ENCODE peak calls at places on chromosomes 6 and 20, in four cellular contexts. F is SHP77; K is aorta; B is stimulated activated CD4-positive, alpha-beta T cell treated with anti-CD3 and anti-CD28 coated beads, Interleukin-15, amount 100 ng/mL, for 24 hours. W is an unnamed sample.

GRCh38 chr6:42316390-42316970 is 98.8 kb upstream of the MRPS10 start:
- DNase-seq in K (no peak), B (peak; percentile 21), F (no peak), W (no peak)

GRCh38 chr6:16389642-16390041 is 151.3 kb downstream of the GMPR start:
- DNase-seq in K (no peak), F (no peak), B (no peak), W (no peak)

GRCh38 chr6:99434702-99435530 is 9.8 kb upstream of the PNISR start:
- DNase-seq in F (peak; percentile 27), K (no peak), B (no peak), W (peak; percentile 21)

GRCh38 chr20:45406260-45407066 is 1.6 kb upstream of the DBNDD2 start:
- DNase-seq in K (peak; percentile 96), B (peak; percentile 71), F (peak; percentile 38), W (no peak)

GRCh38 chr20:54254596-54254995 is 46.7 kb downstream of the PFDN4 start:
- DNase-seq in F (no peak), B (no peak), K (no peak), W (no peak)

GRCh38 chr6:98146656-98147055 is 687.7 kb upstream of the POU3F2 start:
- DNase-seq in K (no peak), B (no peak), F (no peak), W (no peak)

GRCh38 chr6:95742895-95743294 is 165.6 kb downstream of the MANEA start:
- DNase-seq in B (no peak), F (no peak), K (no peak), W (no peak)

GRCh38 chr6:30685157-30685976 is 1.1 kb downstream of the PPP1R18 start:
- DNase-seq in F (no peak), K (no peak), B (peak; percentile 40), W (no peak)

GRCh38 chr6:154852700-154853099 is 119.5 kb downstream of the SCAF8 start:
- DNase-seq in B (no peak), K (no peak), F (no peak), W (no peak)

GRCh38 chr20:34060970-34061369 is 51.1 kb downstream of the EIF2S2 start:
- DNase-seq in B (no peak), K (no peak), F (no peak), W (no peak)

GRCh38 chr6:132330759-132331158 is 70.5 kb downstream of the MOXD1 start:
- DNase-seq in F (no peak), B (no peak), K (no peak), W (no peak)

GRCh38 chr6:101595276-101595675 is 201.8 kb downstream of the GRIK2 start:
- DNase-seq in K (no peak), F (no peak), B (no peak), W (no peak)

GRCh38 chr20:50333856-50334255 is 143.2 kb downstream of the CEBPB start:
- DNase-seq in K (peak; percentile 46), F (no peak), B (no peak), W (no peak)

GRCh38 chr6:159871911-159872310 is 18.9 kb upstream of the MAS1 start:
- DNase-seq in K (no peak), F (no peak), B (peak; percentile 38), W (no peak)

GRCh38 chr6:164037165-164037564 is 622.6 kb downstream of the QKI start:
- DNase-seq in F (no peak), B (no peak), K (no peak), W (no peak)

GRCh38 chr6:158856261-158856660 is 37.1 kb upstream of the EZR start:
- DNase-seq in K (no peak), B (no peak), F (no peak), W (no peak)